ENCODE peak calls at places on chromosomes 16 and 17, in eight cellular contexts. A is heart right ventricle; C is fibroblast of lung; M is CD4-positive, alpha-beta T cell; G is HCT116; D is GM13977; R is K562; S is fibroblast of pulmonary artery. E is an unnamed sample.
A peak's percentile ranks its signal among the peaks of the same experiment; 100 is the strongest.

GRCh38 chr17:46842835-46843234 is 8.5 kb upstream of the WNT9B start:
- DNase-seq in C (no peak), R (peak; percentile 38), D (no peak), M (no peak), G (peak; percentile 33), S (no peak), A (no peak), E (no peak)

GRCh38 chr16:19113577-19114358 is at the start of gene ITPRIPL2:
- DNase-seq in R (peak; percentile 72), M (no peak), A (peak; percentile 93), C (peak; percentile 91), D (peak; percentile 76), G (peak; percentile 79), S (peak; percentile 94), E (peak; percentile 85)

GRCh38 chr16:81500833-81501521 is 56.4 kb downstream of the CMIP start:
- DNase-seq in C (peak; percentile 93), A (no peak), G (no peak), R (no peak), D (no peak), M (no peak), S (no peak), E (peak; percentile 81)

GRCh38 chr16:80175011-80175410 is 365.8 kb upstream of the DYNLRB2 start:
- DNase-seq in M (no peak), G (no peak), D (no peak), S (no peak), R (no peak), C (no peak), A (no peak), E (no peak)

GRCh38 chr17:82230627-82231311 is 1.9 kb downstream of the SLC16A3 start:
- DNase-seq in S (peak; percentile 91), G (no peak), C (peak; percentile 79), R (peak; percentile 92), A (peak; percentile 88), M (no peak), D (peak; percentile 91), E (peak; percentile 81)

GRCh38 chr16:72162105-72162680 is 9.8 kb downstream of the PMFBP1 start:
- DNase-seq in R (no peak), S (no peak), D (no peak), A (no peak), M (no peak), G (no peak), C (no peak), E (no peak)

GRCh38 chr17:72117748-72118587 is 2.9 kb upstream of the SOX9 start:
- DNase-seq in D (no peak), R (no peak), A (no peak), C (no peak), M (no peak), G (no peak), S (no peak), E (no peak)

GRCh38 chr17:1979182-1979980 is 45.8 kb downstream of the RTN4RL1 start:
- DNase-seq in M (no peak), R (no peak), G (no peak), C (no peak), D (no peak), A (no peak), S (no peak), E (no peak)

GRCh38 chr17:79624658-79625478 is 14.0 kb upstream of the RBFOX3 start:
- DNase-seq in M (no peak), D (no peak), C (no peak), A (peak; percentile 1), S (no peak), G (no peak), R (no peak), E (no peak)

GRCh38 chr17:72406501-72406900 is 285.7 kb downstream of the SOX9 start:
- DNase-seq in G (no peak), M (no peak), D (no peak), R (no peak), A (no peak), S (no peak), C (no peak), E (no peak)

GRCh38 chr16:23640669-23640958 is 496 bp downstream of the PALB2 start:
- DNase-seq in R (peak; percentile 41), C (peak; percentile 6), S (no peak), G (no peak), A (no peak), D (no peak), M (no peak), E (no peak)

GRCh38 chr17:81434079-81434478 is 38.8 kb downstream of the BAHCC1 start:
- DNase-seq in R (no peak), M (no peak), A (no peak), D (no peak), S (no peak), C (peak; percentile 39), G (no peak), E (no peak)

GRCh38 chr17:47684025-47684424 is 9.9 kb upstream of the TBKBP1 start:
- DNase-seq in M (no peak), C (no peak), R (no peak), G (no peak), S (no peak), A (no peak), D (no peak), E (no peak)

GRCh38 chr17:39576187-39576586 is 31.5 kb downstream of the NEUROD2 start:
- DNase-seq in M (no peak), S (no peak), G (peak; percentile 6), D (no peak), A (no peak), C (no peak), R (no peak), E (no peak)

GRCh38 chr17:27824745-27825144 is 24.4 kb upstream of the NOS2 start:
- DNase-seq in D (no peak), G (no peak), C (no peak), S (no peak), R (no peak), A (no peak), M (no peak), E (no peak)

GRCh38 chr17:3474212-3474611 is 1.6 kb upstream of the ASPA start:
- DNase-seq in C (no peak), S (peak; percentile 22), G (no peak), R (no peak), A (no peak), D (no peak), M (no peak), E (no peak)

DNA sequence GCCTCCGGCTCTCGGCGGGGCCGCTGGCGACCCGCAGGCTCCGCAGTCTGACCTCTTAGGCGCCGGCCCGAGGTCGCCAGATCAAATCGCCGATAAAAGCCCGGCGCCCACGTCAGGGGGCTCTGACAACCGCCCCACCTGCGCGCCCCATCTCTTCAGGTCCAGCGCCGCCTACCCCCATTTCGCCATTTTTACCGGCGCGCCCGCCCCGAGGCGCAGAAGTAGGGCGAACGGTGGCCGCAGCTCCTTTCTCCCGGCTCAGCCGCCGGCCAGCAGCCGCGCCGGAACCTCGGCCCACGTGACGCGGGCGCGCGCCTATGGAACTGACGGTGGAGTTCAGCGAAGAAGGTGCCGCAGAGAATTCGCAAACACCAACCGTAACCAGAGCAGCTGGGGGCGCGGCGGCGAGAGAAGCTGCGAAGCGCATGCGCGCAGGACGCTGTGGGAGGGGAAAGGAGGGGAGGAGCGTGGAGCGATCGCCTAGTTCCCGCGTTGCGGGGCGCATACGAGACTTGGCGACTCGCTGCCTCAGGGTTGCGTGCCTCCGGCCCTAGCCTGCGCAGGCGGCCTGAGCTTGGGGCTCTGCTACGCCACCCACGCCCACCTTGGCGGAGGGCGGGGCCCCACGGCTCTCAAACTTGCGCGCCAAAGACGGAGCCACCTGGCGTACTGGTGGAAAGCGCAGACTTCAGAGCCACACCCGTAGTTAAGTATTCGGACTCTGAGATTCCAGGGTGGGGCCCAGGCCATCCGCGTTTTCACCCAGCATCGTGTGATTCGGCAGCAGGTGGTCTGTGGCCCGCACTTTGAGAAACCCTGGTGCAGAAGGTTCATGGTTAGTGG is at the start of gene TRIM37:
- DNase-seq in C (peak; percentile 96), D (peak; percentile 98), S (peak; percentile 99), M (peak; percentile 98), G (peak; percentile 100), R (peak; percentile 97), A (peak; percentile 97), E (peak; percentile 99)
- TF ChIP-seq CTCF in C (no peak), D (peak; percentile 20), S (no peak), M (no peak), G (peak; percentile 5), R (no peak), A (no peak), E (no peak)

DNA sequence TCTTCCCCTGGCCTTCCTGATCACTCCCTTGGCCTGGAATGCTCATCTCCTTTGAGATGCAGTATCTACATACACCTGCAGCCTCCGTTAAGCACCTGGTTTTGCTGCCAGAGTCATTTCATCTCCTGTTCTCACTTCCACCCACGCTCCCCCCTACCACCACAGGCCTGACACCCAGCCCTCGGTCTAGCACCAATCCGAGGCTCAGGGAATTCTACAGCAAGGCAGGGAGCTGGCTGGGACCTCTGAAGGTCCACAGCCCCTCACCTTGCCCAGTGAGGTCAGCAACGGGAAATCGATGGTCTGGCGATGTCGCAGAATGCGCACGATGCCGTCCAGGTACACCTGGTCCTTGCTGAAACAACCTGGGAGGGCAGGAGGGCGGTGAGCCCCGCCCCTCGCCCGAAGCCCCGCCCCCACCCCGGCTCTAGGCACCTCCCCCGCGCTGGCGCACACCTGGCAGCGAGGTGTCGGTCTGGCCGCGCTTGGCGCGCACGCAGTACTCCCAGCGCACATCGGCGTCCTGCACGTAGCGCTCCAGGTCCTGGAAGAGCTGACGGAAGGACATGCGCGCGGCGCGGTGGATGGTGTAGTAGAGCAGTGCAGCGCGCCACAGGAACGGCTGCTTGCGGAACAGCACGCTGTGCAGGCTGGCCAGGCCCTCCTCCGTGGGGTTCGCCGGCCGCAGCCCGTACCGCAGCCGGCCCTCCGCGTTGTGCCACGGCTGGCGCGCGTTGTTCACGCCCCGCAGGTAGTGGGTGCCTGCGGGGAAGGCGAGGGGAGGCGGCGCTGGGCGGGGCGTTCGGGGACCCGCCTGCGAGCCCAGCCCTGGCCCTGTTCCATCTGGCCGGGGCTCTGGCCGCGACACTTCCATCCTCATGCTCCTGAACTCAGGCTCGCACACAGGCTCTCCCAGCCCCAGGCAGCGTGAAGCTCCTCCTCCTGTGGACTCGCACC is 5.7 kb downstream of the MATCAP1 start:
- DNase-seq in M (peak; percentile 53), D (no peak), R (peak; percentile 60), A (no peak), C (peak; percentile 52), S (peak; percentile 59), G (peak; percentile 93), E (peak; percentile 40)
- TF ChIP-seq CTCF in M (no peak), D (no peak), R (no peak), A (no peak), C (no peak), S (no peak), G (no peak), E (no peak)

GRCh38 chr17:9002610-9003354 is 18.5 kb upstream of the NTN1 start:
- DNase-seq in A (no peak), R (no peak), G (no peak), D (peak; percentile 86), M (no peak), C (peak; percentile 30), S (no peak), E (no peak)
- TF ChIP-seq CTCF in A (peak; percentile 17), R (no peak), G (no peak), D (peak; percentile 43), M (no peak), C (no peak), S (no peak), E (no peak)

DNA sequence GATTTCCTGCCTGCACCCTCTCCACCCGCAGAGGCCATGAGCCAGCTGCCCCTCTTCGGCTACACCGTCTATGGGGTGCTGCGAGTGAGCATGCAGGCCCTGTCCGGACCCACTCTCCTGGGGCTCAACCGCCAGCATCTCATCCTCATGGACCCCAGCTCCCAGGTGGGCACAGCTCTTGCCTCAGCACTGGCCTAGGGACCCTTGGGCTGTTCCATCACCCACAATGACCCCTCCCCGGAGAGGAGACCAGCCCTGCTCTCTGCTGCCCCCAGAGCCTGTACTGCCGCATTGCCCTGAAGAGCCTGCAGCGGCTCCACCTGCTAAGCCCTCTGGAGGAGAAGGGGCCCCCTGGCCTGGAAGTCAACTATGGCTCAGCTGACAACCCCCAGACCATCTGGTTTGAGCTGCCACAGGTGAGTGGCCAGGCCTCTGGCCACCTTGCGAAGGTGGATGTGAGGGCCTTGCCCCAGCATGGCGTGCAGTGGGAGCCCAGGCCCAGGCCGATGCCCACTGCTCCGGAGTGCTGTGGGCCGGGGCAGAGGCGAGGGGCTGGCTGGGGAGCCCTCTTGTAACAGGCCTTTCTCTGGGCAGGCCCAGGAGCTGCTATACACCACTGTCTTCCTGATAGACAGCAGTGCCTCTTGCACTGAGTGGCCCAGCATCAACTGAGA is 7.3 kb upstream of the SMIM5 start:
- DNase-seq in R (peak; percentile 75), D (peak; percentile 78), M (no peak), C (no peak), G (no peak), A (no peak), S (peak; percentile 21), E (peak; percentile 4)
- TF ChIP-seq CTCF in R (peak; percentile 89), D (peak; percentile 62), M (peak; percentile 26), C (peak; percentile 74), G (peak; percentile 98), A (peak; percentile 53), S (peak; percentile 71), E (peak; percentile 56)

E was measured in IMR-90.